ENCODE peak calls at places on chromosome 15, in four cellular contexts. N is H1, C is K562, R is SK-N-SH. D is an unnamed sample.

GRCh38 chr15:62085740-62086139 is 19.0 kb downstream of the C2CD4A start:
- DNase-seq in N (no peak), C (no peak), R (no peak), D (no peak)

GRCh38 chr15:100723323-100723801 is 121.0 kb downstream of the ASB7 start:
- DNase-seq in N (no peak), C (no peak), R (no peak), D (no peak)

GRCh38 chr15:50241684-50242450 is 23.7 kb downstream of the HDC start:
- DNase-seq in N (no peak), C (no peak), R (no peak), D (no peak)

GRCh38 chr15:42608110-42608531 is 32.7 kb downstream of the STARD9 start:
- DNase-seq in N (no peak), C (no peak), R (no peak), D (no peak)

GRCh38 chr15:96409231-96410138 is 79.0 kb downstream of the NR2F2 start:
- DNase-seq in N (peak), C (peak), R (peak), D (peak)

GRCh38 chr15:95405447-95405846 is 925.1 kb upstream of the NR2F2 start:
- DNase-seq in N (no peak), C (no peak), R (no peak), D (no peak)

GRCh38 chr15:57320543-57321220 is 55.6 kb upstream of the CGNL1 start:
- DNase-seq in N (no peak), C (no peak), R (no peak), D (no peak)

GRCh38 chr15:67335534-67336222 is 81.1 kb downstream of the IQCH start:
- DNase-seq in N (no peak), C (no peak), R (no peak), D (no peak)

GRCh38 chr15:52256930-52257733 is 38.5 kb downstream of the MYO5C start:
- DNase-seq in N (peak), C (no peak), R (no peak), D (no peak)

GRCh38 chr15:31398677-31399260 is 72.1 kb downstream of the KLF13 start:
- DNase-seq in N (no peak), C (no peak), R (no peak), D (no peak)

GRCh38 chr15:29259233-29259632 is 10.4 kb downstream of the NSMCE3 start:
- DNase-seq in N (no peak), C (no peak), R (no peak), D (no peak)

GRCh38 chr15:101028321-101028720 is 109.2 kb downstream of the LRRK1 start:
- DNase-seq in N (no peak), C (no peak), R (no peak), D (no peak)

GRCh38 chr15:77028451-77029165 is 33.7 kb downstream of the PSTPIP1 start:
- DNase-seq in N (no peak), C (no peak), R (peak), D (no peak)

GRCh38 chr15:98952381-98952803 is 55.2 kb downstream of the PGPEP1L start:
- DNase-seq in N (no peak), C (no peak), R (no peak), D (no peak)

GRCh38 chr15:25862087-25862468 is 1.0 kb downstream of the ATP10A start:
- DNase-seq in N (no peak), C (no peak), R (no peak), D (no peak)

GRCh38 chr15:96750361-96750760 is 419.9 kb downstream of the NR2F2 start:
- DNase-seq in N (no peak), C (no peak), R (no peak), D (no peak)

GRCh38 chr15:50162988-50163718 is 18.8 kb upstream of the SLC27A2 start:
- DNase-seq in N (no peak), C (no peak), R (no peak), D (no peak)

GRCh38 chr15:42064271-42064670 is 30.1 kb downstream of the PLA2G4D start:
- DNase-seq in N (no peak), C (no peak), R (no peak), D (no peak)

GRCh38 chr15:37520882-37521281 is 413.6 kb upstream of the TMCO5A start:
- DNase-seq in N (no peak), C (no peak), R (no peak), D (no peak)

GRCh38 chr15:31897746-31898145 is 132.6 kb upstream of the CHRNA7 start:
- DNase-seq in N (no peak), C (no peak), R (no peak), D (no peak)

GRCh38 chr15:41828747-41829270 is 917 bp downstream of the JMJD7 start:
- DNase-seq in N (no peak), C (no peak), R (no peak), D (no peak)

GRCh38 chr15:34501131-34501530 is 63.5 kb upstream of the GOLGA8A start:
- DNase-seq in N (no peak), C (no peak), R (no peak), D (no peak)

GRCh38 chr15:55319537-55320325 is 709 bp downstream of the PIGB start:
- DNase-seq in N (no peak), C (peak), R (no peak), D (no peak)

GRCh38 chr15:78374436-78375393 is 34.6 kb downstream of the CRABP1 start:
- DNase-seq in N (no peak), C (no peak), R (no peak), D (no peak)

GRCh38 chr15:96331942-96332853 is 1.7 kb downstream of the NR2F2 start:
- DNase-seq in N (peak), C (no peak), R (no peak), D (peak)

GRCh38 chr15:88048237-88048636 is 208.3 kb downstream of the NTRK3 start:
- DNase-seq in N (no peak), C (no peak), R (no peak), D (no peak)
- TF ChIP-seq TEAD4 in N (no peak), C (no peak), R (no peak), D (no peak)

GRCh38 chr15:65373163-65373651 is 4.6 kb downstream of the IGDCC3 start:
- DNase-seq in N (no peak), C (no peak), R (no peak), D (no peak)
- TF ChIP-seq TEAD4 in N (no peak), C (no peak), R (no peak), D (no peak)

GRCh38 chr15:82810061-82810862 is 834 bp downstream of the WHAMM start:
- DNase-seq in N (peak), C (no peak), R (peak), D (peak)
- TF ChIP-seq TEAD4 in N (no peak), C (no peak), R (no peak), D (no peak)

GRCh38 chr15:68672251-68672650 is 93.5 kb downstream of the CORO2B start:
- DNase-seq in N (no peak), C (no peak), R (no peak), D (no peak)

GRCh38 chr15:68672781-68673205 is 94.0 kb downstream of the CORO2B start:
- DNase-seq in N (peak), C (no peak), R (no peak), D (peak)

GRCh38 chr15:68676926-68677325 is 98.1 kb downstream of the CORO2B start:
- DNase-seq in N (no peak), C (no peak), R (no peak), D (no peak)

GRCh38 chr15:68676011-68676605 is 97.3 kb downstream of the CORO2B start:
- DNase-seq in N (no peak), C (no peak), R (peak), D (no peak)

DNA sequence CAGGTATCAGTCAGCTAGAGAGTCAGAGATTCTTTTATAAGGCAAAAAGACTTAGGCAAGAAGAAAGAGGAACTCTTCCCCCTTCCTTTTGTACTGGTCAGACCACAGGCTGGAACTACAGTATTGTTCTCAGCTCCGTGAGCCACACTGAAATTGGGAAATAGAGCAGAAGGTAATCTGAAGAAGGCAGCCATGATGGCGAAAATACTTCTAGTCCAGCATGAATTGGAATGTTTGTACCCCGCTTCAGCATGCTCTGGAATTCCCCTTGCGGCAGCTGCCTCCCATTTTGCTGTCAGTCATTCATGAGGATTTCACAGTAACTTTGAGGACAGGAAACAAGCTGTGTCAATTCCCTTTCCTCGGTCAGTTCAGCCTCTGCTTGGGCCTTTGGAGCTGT is 96.2 kb downstream of the CORO2B start:
- DNase-seq in N (no peak), C (no peak), R (no peak), D (no peak)
- TF ChIP-seq TEAD4 in N (no peak), C (no peak), R (no peak), D (no peak)

DNA sequence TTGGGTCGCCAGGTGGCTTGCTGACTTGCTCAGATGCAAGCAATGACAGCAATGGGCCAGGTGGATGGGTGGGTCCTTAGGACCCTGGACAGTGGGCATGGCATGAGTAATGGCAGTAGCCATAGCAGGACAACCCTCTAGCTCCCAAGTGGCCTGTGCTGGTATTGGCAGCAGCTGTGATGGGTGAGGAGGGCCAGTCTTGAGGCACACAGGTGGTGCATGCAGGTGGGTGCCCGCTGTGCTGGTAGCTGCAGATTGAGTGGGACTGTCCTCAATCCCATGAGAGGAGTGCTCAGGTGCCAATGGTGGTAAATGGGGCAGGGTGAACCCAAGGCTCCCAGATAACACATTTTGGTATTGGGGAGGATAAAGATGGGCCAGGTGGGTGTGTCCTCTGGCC is 24.2 kb downstream of the AGBL1 start:
- DNase-seq in N (no peak), C (no peak), R (no peak), D (no peak)
- TF ChIP-seq TEAD4 in N (no peak), C (no peak), R (no peak), D (no peak)